ENCODE peak calls at places on chromosomes 12 and 14, in four cellular contexts. V is mesenchymal stem cell, T is IMR-90, G is H1. A is an unnamed sample. For H3K79me1, the result is how much of the 10 kb centered on the place peaks cover.

GRCh38 chr12:93571360-93571853 is 1.1 kb upstream of the SOCS2 start:
- DNase-seq in V (peak), T (peak), G (no peak), A (peak)

GRCh38 chr12:19643635-19644034 is 204.3 kb downstream of the AEBP2 start:
- DNase-seq in V (peak), T (peak), G (peak), A (peak)

GRCh38 chr14:30355431-30355913 is 203.5 kb upstream of the G2E3 start:
- DNase-seq in V (no peak), T (no peak), G (no peak), A (peak)

GRCh38 chr14:29663281-29663801 is 264.3 kb downstream of the PRKD1 start:
- DNase-seq in V (no peak), T (no peak), G (peak), A (peak)

GRCh38 chr14:52044791-52045522 is 23.9 kb downstream of the NID2 start:
- DNase-seq in V (peak), T (peak), G (no peak), A (no peak)

GRCh38 chr12:73452672-73453469 is 1084.8 kb upstream of the ATXN7L3B start:
- DNase-seq in V (peak), T (no peak), G (no peak), A (no peak)

GRCh38 chr14:92492261-92492660 is 21.3 kb upstream of the RIN3 start:
- DNase-seq in V (no peak), T (no peak), G (no peak), A (no peak)

GRCh38 chr12:21911832-21912231 is 29.4 kb downstream of the ABCC9 start:
- DNase-seq in V (no peak), T (peak), G (no peak), A (no peak)

GRCh38 chr12:94240171-94240570 is 91.8 kb downstream of the PLXNC1 start:
- DNase-seq in V (no peak), T (no peak), G (no peak), A (no peak)

GRCh38 chr12:110107369-110108281 is 16.5 kb upstream of the IFT81 start:
- DNase-seq in V (peak), T (peak), G (no peak), A (peak)

GRCh38 chr12:95700316-95700785 is 90.2 kb downstream of the NTN4 start:
- DNase-seq in V (peak), T (peak), G (no peak), A (no peak)

GRCh38 chr12:80230068-80230467 is 130.7 kb downstream of the OTOGL start:
- DNase-seq in V (no peak), T (no peak), G (peak), A (peak)

GRCh38 chr14:58861546-58861945 is 223.8 kb downstream of the DACT1 start:
- DNase-seq in V (no peak), T (no peak), G (no peak), A (no peak)

GRCh38 chr14:103528512-103529382 is at the start of gene TRMT61A:
- DNase-seq in V (peak), T (peak), G (no peak), A (peak)

DNA sequence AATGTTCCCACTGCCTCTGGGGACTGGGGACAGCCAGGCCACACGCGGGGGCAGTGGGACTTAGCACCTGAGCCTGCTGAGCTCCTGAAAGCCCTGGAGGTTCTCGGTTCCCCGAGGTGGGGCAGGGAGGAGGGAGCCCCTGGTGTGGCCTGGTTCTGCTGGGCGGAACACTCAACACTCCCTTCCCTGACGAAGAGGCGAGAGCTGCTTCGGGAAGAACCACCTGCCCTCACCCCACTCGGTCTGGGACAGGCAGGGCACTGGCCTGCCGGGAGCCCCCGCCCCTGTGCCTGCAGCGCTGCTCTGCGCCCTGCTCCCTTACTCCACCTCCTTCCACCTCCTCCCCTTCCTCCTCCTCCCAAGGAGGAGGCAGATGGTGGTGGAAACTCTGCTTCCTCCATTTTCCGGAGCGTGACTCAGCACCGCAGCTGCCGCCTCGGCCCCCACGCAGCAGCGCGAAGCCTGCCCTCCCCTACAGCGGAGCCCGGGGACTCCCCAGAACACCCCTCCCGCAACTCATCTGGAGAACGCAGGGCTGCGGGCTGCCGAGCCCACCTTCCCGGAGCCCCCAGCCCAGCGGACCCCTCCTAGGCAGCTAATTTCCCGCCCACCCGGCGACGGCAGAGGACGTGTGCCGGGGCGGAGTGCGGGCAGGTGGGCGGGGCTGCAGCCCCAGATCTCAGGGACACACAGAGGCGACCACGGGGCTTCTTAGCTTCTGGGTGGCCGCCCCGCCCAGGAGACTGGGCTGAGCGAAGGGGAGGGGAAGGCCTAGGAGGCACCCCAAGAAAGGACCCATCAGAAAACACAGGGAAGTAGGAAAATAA is 11.7 kb upstream of the INF2 start:
- DNase-seq in V (peak), T (peak), G (no peak), A (peak)
- H3K79me1 ChIP-seq in V (under half), T (under half), G (under half), A (under half)

DNA sequence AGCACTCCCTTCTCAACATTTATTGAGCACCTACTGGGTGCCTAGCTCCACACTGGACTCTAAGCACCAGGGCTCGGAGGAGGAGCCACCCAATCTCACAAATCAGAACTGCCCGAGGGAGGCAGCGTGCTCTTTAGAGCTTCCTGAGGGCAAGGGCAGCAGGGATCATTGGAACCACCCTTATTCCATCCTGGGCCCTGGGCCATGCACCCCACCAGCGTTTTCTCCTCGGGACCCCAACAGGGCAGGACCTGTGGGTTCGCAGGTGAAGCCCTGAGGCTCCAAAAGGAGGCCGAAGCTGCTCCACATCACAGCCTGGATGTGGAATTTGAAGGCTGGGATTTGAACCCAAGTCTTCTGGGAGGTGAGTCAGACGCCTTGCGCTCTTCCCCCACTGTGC is 15.4 kb downstream of the TMEM119 start:
- DNase-seq in V (no peak), T (no peak), G (no peak), A (no peak)
- H3K79me1 ChIP-seq in V (under half), T (under half), G (under half), A (under half)

GRCh38 chr14:50003213-50004021 is 110.5 kb downstream of the ARF6 start:
- DNase-seq in V (peak), T (peak), G (no peak), A (peak)

GRCh38 chr14:50006141-50006540 is 110.2 kb downstream of the VCPKMT start:
- DNase-seq in V (no peak), T (no peak), G (no peak), A (no peak)

GRCh38 chr14:50008562-50009355 is 107.6 kb downstream of the VCPKMT start:
- DNase-seq in V (peak), T (peak), G (no peak), A (no peak)

GRCh38 chr14:50010752-50011151 is 105.6 kb downstream of the VCPKMT start:
- DNase-seq in V (no peak), T (peak), G (no peak), A (no peak)

DNA sequence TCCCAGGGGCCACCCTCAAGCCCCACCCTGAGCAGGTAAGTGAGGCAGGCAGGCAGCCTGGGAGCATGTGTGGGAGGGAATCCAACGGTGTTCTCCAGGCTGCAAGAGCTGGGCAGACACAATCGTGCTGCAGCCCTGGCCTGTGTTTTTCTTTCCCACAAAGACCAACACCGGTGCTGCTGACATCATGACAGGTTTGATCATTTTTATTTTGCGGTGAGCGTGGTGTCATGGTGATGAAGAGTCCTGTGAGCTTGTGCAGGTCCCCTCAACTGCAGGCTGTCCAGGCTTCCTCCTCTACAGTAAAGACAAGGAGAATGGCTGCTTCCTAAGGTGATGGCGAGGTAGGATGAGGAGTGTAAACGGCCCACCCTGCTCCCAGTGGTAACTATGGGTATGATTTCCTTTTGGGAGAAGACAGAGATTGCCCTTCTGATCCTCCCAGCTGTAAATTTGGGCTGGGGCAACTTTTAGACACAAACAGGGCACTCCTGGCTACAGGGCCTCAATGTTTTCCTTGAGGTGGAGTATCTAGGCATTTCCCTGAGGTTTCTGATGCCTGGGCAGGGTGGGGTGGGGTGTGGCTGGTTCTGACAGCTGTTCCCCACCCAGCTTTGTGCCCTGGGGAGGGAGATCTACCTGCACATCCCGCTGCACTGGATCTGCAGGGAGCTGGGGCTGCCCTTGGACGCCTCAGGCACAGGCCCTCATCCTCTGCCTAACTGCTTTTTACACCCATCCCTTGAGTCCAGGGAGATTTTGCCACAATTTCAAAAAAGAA is 109.1 kb downstream of the VCPKMT start:
- DNase-seq in V (no peak), T (no peak), G (no peak), A (peak)
- H3K79me1 ChIP-seq in V (under half), T (under half), G (under half), A (under half)

GRCh38 chr14:68576031-68576430 is 216.8 kb downstream of the ZFP36L1 start:
- DNase-seq in V (peak), T (no peak), G (no peak), A (no peak)
- H3K79me1 ChIP-seq in V (under half), T (under half), G (under half), A (under half)

GRCh38 chr14:61573748-61574513 is 121.4 kb upstream of the HIF1A start:
- DNase-seq in V (peak), T (peak), G (no peak), A (peak)
- H3K79me1 ChIP-seq in V (under half), T (under half), G (under half), A (under half)

GRCh38 chr12:114689075-114689994 is 5.4 kb upstream of the TBX3 start:
- DNase-seq in V (no peak), T (no peak), G (no peak), A (no peak)

GRCh38 chr12:114688256-114688845 is 4.4 kb upstream of the TBX3 start:
- DNase-seq in V (no peak), T (no peak), G (no peak), A (no peak)

GRCh38 chr12:114687269-114687605 is 3.3 kb upstream of the TBX3 start:
- DNase-seq in V (no peak), T (no peak), G (no peak), A (no peak)

GRCh38 chr12:114686421-114687268 is 2.7 kb upstream of the TBX3 start:
- DNase-seq in V (no peak), T (no peak), G (no peak), A (peak)

GRCh38 chr12:114687802-114688201 is 3.8 kb upstream of the TBX3 start:
- DNase-seq in V (no peak), T (no peak), G (no peak), A (peak)
- H3K79me1 ChIP-seq in V (under half), T (half or more), G (under half), A (under half)

A was measured in mesendoderm.